ENCODE peak calls at places on chromosomes 3 and 15, in five cellular contexts. W, V, I, S and P are unnamed samples.
A peak's percentile ranks its signal among the peaks of the same experiment; 100 is the strongest.

GRCh38 chr3:175735866-175736265 is 876.7 kb downstream of the NAALADL2 start:
- DNase-seq in W (no peak), V (no peak), I (no peak), S (no peak), P (no peak)

GRCh38 chr3:39718674-39719595 is 90.5 kb upstream of the MYRIP start:
- DNase-seq in W (no peak), V (no peak), I (peak; percentile 14), S (no peak), P (peak; percentile 46)

GRCh38 chr15:51108933-51109550 is 14.3 kb upstream of the TNFAIP8L3 start:
- DNase-seq in W (no peak), V (no peak), I (peak; percentile 30), S (no peak), P (peak; percentile 5)

GRCh38 chr15:56243774-56244236 is at the start of gene RFX7:
- DNase-seq in W (peak; percentile 78), V (peak; percentile 68), I (peak; percentile 81), S (no peak), P (peak; percentile 81)

GRCh38 chr3:160556141-160556540 is 9.2 kb downstream of the KPNA4 start:
- DNase-seq in W (no peak), V (no peak), I (no peak), S (no peak), P (no peak)

GRCh38 chr3:126394179-126394976 is at the start of gene CFAP100:
- DNase-seq in W (peak; percentile 80), V (peak; percentile 88), I (peak; percentile 48), S (peak; percentile 36), P (no peak)

GRCh38 chr15:92471263-92471662 is 77.6 kb downstream of the ST8SIA2 start:
- DNase-seq in W (no peak), V (peak; percentile 12), I (no peak), S (no peak), P (peak; percentile 16)

GRCh38 chr3:129313983-129314756 is 35.5 kb downstream of the HMCES start:
- DNase-seq in W (no peak), V (peak; percentile 42), I (peak; percentile 68), S (no peak), P (peak; percentile 60)

GRCh38 chr3:195030791-195031321 is 240.1 kb downstream of the XXYLT1 start:
- DNase-seq in W (no peak), V (no peak), I (peak; percentile 90), S (no peak), P (peak; percentile 96)

GRCh38 chr3:74501001-74501400 is 113.5 kb downstream of the CNTN3 start:
- DNase-seq in W (no peak), V (no peak), I (no peak), S (no peak), P (no peak)

GRCh38 chr15:92719024-92719423 is 63.4 kb upstream of the FAM174B start:
- DNase-seq in W (no peak), V (no peak), I (no peak), S (no peak), P (no peak)

GRCh38 chr3:69392415-69392814 is 6.5 kb upstream of the FRMD4B start:
- DNase-seq in W (no peak), V (no peak), I (no peak), S (no peak), P (no peak)

GRCh38 chr3:24288538-24289236 is 206.0 kb downstream of the THRB start:
- DNase-seq in W (no peak), V (no peak), I (no peak), S (no peak), P (no peak)

GRCh38 chr3:184455991-184456390 is 76.1 kb downstream of the CHRD start:
- DNase-seq in W (no peak), V (no peak), I (no peak), S (no peak), P (no peak)

GRCh38 chr3:65901236-65901635 is 137.5 kb downstream of the MAGI1 start:
- DNase-seq in W (no peak), V (no peak), I (no peak), S (no peak), P (no peak)

GRCh38 chr3:147937341-147937740 is 528.2 kb downstream of the ZIC1 start:
- DNase-seq in W (no peak), V (no peak), I (peak; percentile 16), S (no peak), P (no peak)

GRCh38 chr3:29279830-29280229 is 1.0 kb upstream of the RBMS3 start:
- DNase-seq in W (no peak), V (no peak), I (peak; percentile 37), S (no peak), P (no peak)

GRCh38 chr15:101489236-101489632 is 273 bp downstream of the PCSK6 start:
- DNase-seq in W (no peak), V (no peak), I (no peak), S (no peak), P (peak; percentile 69)

GRCh38 chr15:71753346-71753745 is 57.0 kb upstream of the NR2E3 start:
- DNase-seq in W (no peak), V (no peak), I (peak; percentile 20), S (no peak), P (no peak)

GRCh38 chr15:66617137-66618090 is 51.6 kb upstream of the LCTL start:
- DNase-seq in W (no peak), V (no peak), I (peak; percentile 88), S (no peak), P (no peak)

GRCh38 chr3:59150039-59150438 is 100.2 kb upstream of the CFAP20DC start:
- DNase-seq in W (peak; percentile 5), V (peak; percentile 58), I (no peak), S (no peak), P (no peak)

GRCh38 chr3:23203651-23204111 is 554 bp downstream of the UBE2E2 start:
- DNase-seq in W (no peak), V (peak; percentile 35), I (peak; percentile 46), S (no peak), P (peak; percentile 15)

GRCh38 chr3:157786618-157787017 is 283.4 kb upstream of the VEPH1 start:
- DNase-seq in W (no peak), V (no peak), I (no peak), S (no peak), P (no peak)

GRCh38 chr3:42028474-42028873 is 62.7 kb upstream of the TRAK1 start:
- DNase-seq in W (no peak), V (no peak), I (no peak), S (no peak), P (no peak)

GRCh38 chr3:178671261-178672191 is 135.3 kb downstream of the KCNMB2 start:
- DNase-seq in W (no peak), V (no peak), I (peak; percentile 44), S (no peak), P (no peak)

GRCh38 chr3:102057781-102058421 is 208.6 kb downstream of the NFKBIZ start:
- DNase-seq in W (no peak), V (no peak), I (no peak), S (no peak), P (no peak)

GRCh38 chr3:127630811-127631714 is 2.1 kb downstream of the PODXL2 start:
- DNase-seq in W (no peak), V (no peak), I (no peak), S (no peak), P (no peak)

GRCh38 chr3:24624938-24625681 is 130.5 kb upstream of the THRB start:
- DNase-seq in W (no peak), V (no peak), I (no peak), S (no peak), P (no peak)

GRCh38 chr15:31326729-31327673 is at the start of gene KLF13:
- DNase-seq in W (no peak), V (no peak), I (peak; percentile 72), S (no peak), P (peak; percentile 76)

GRCh38 chr3:5022966-5023776 is 43.9 kb downstream of the BHLHE40 start:
- DNase-seq in W (no peak), V (peak; percentile 87), I (peak; percentile 99), S (peak; percentile 79), P (peak; percentile 99)

GRCh38 chr3:5021571-5022092 is 42.4 kb downstream of the BHLHE40 start:
- DNase-seq in W (no peak), V (no peak), I (peak; percentile 80), S (no peak), P (peak; percentile 88)

GRCh38 chr3:5021116-5021515 is 41.9 kb downstream of the BHLHE40 start:
- DNase-seq in W (no peak), V (no peak), I (no peak), S (no peak), P (no peak)

GRCh38 chr3:5023777-5024346 is 44.6 kb downstream of the BHLHE40 start:
- DNase-seq in W (no peak), V (no peak), I (no peak), S (no peak), P (no peak)

GRCh38 chr3:5022187-5022965 is 43.1 kb downstream of the BHLHE40 start:
- DNase-seq in W (no peak), V (no peak), I (peak; percentile 50), S (no peak), P (no peak)
- H3K18ac ChIP-seq in W (no peak overlapping the region), V (no peak overlapping the region), I (no peak overlapping the region), S (no peak overlapping the region), P (no peak overlapping the region)

DNA sequence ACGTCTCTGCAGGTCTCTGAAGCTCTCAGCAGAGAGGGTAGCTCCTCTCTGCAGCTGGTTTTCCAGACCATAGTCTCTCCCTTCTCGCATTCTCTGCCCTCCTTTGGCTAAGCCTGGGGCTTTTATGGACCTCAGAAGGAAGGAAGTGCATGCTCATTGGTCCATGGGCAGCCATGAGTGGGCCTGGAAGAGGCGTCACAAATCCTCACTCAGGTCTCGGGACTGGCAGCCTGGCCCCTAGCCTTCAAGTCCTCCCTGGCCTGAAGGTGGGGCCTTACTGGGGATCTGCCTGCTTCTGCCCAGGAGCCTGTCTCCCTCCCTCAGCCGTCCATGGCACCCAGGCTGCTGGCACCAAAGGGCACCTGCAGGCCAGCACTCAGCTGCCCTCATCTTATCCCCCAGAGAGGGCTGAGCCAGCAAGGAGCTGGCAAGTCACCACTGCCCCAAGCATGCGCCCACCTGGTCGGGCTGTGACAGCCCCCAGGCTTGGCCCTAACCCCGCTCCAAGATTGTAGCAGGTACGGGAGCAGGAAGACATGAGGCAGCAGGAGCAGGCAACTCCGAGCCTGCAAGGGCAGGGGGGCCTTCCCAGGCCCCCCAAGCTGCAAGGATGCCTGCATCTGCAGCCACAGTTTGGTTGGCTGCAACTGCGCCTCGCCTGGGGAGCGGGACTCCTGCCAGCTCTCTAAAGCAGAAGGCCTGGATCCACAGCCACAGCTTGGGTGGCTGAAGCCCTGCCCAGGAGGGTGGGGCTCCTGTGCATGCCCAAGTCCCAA is 37.4 kb downstream of the GHSR start:
- DNase-seq in W (no peak), V (no peak), I (no peak), S (no peak), P (no peak)
- H2BK12ac ChIP-seq in W (no peak overlapping the region), V (no peak overlapping the region), I (no peak overlapping the region), S (no peak overlapping the region), P (no peak overlapping the region)

GRCh38 chr3:133509482-133509881 is 64.0 kb upstream of the CDV3 start:
- DNase-seq in W (no peak), V (no peak), I (no peak), S (no peak), P (no peak)
- H3K18ac ChIP-seq in W (no peak overlapping the region), V (no peak overlapping the region), I (no peak overlapping the region), S (no peak overlapping the region), P (no peak overlapping the region)

GRCh38 chr3:37542772-37543449 is 318.8 kb upstream of the CTDSPL start:
- DNase-seq in W (no peak), V (no peak), I (no peak), S (no peak), P (no peak)
- H2BK12ac ChIP-seq in W (no peak overlapping the region), V (no peak overlapping the region), I (no peak overlapping the region), S (no peak overlapping the region), P (no peak overlapping the region)

DNA sequence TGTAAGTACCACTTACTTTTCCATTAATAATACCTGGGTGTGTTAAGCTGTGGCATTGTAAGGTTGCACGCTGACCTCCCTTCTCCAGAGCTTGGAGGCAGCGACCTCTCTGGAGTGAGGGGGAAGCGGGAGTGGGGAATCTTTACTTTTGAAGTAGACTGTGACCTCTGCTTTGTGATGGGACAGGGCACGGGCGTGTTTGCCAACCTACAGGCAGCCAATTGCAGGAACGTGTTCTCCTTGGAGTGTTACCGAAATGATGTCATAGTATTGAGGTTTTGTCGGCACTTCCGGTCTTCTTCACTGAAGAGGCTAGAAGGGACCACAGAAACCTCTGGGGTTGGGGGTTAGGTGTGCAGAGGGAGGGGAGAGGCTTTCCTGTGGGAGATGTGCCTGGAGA is 227.3 kb upstream of the C2CD4B start:
- DNase-seq in W (peak; percentile 11), V (peak; percentile 50), I (peak; percentile 56), S (no peak), P (no peak)
- H3K18ac ChIP-seq in W (no peak overlapping the region), V (no peak overlapping the region), I (peak overlapping the region; percentile 34), S (peak overlapping the region; percentile 1), P (no peak overlapping the region)